ENCODE peak calls at places on chromosome 6, in six cellular contexts. R, J, Q, T, X and V are unnamed samples.

GRCh38 chr6:62466607-62467006 is 180.6 kb upstream of the KHDRBS2 start:
- DNase-seq in R (no peak), J (no peak), Q (no peak), T (no peak), X (no peak), V (no peak)

GRCh38 chr6:168290095-168290494 is 29.5 kb downstream of the DACT2 start:
- DNase-seq in R (no peak), J (no peak), Q (no peak), T (no peak), X (no peak), V (no peak)

GRCh38 chr6:132648356-132648755 is 10.6 kb downstream of the TAAR1 start:
- DNase-seq in R (peak), J (no peak), Q (no peak), T (no peak), X (no peak), V (no peak)

GRCh38 chr6:72049376-72049775 is 163.0 kb downstream of the RIMS1 start:
- DNase-seq in R (no peak), J (no peak), Q (no peak), T (no peak), X (no peak), V (no peak)

GRCh38 chr6:89242574-89243330 is 25.6 kb upstream of the GABRR1 start:
- DNase-seq in R (peak), J (no peak), Q (no peak), T (no peak), X (peak), V (no peak)

GRCh38 chr6:54617730-54618129 is 228.8 kb upstream of the FAM83B start:
- DNase-seq in R (peak), J (no peak), Q (no peak), T (no peak), X (peak), V (no peak)

GRCh38 chr6:26537160-26537845 is 863 bp upstream of the HMGN4 start:
- DNase-seq in R (peak), J (peak), Q (peak), T (peak), X (peak), V (peak)

GRCh38 chr6:33392168-33392947 is 735 bp downstream of the KIFC1 start:
- DNase-seq in R (peak), J (no peak), Q (no peak), T (no peak), X (no peak), V (no peak)

GRCh38 chr6:126113261-126113660 is 126.9 kb downstream of the TRMT11 start:
- DNase-seq in R (no peak), J (no peak), Q (no peak), T (no peak), X (no peak), V (no peak)

GRCh38 chr6:9948600-9949138 is 466.2 kb downstream of the TFAP2A start:
- DNase-seq in R (peak), J (no peak), Q (no peak), T (no peak), X (no peak), V (no peak)

GRCh38 chr6:36113049-36113448 is 17.3 kb upstream of the MAPK13 start:
- DNase-seq in R (no peak), J (no peak), Q (no peak), T (no peak), X (no peak), V (no peak)

GRCh38 chr6:140979642-140980091 is 1153.1 kb upstream of the GJE1 start:
- DNase-seq in R (peak), J (no peak), Q (no peak), T (no peak), X (no peak), V (peak)

GRCh38 chr6:106858653-106859092 is 115.9 kb downstream of the CD24 start:
- DNase-seq in R (peak), J (peak), Q (no peak), T (no peak), X (peak), V (peak)

GRCh38 chr6:2376429-2377355 is 131.3 kb upstream of the GMDS start:
- DNase-seq in R (no peak), J (no peak), Q (no peak), T (no peak), X (no peak), V (no peak)

GRCh38 chr6:109117346-109118035 is 22.2 kb downstream of the CEP57L1 start:
- DNase-seq in R (no peak), J (no peak), Q (no peak), T (no peak), X (no peak), V (no peak)

GRCh38 chr6:163437466-163437865 is 22.9 kb downstream of the QKI start:
- DNase-seq in R (no peak), J (no peak), Q (no peak), T (no peak), X (no peak), V (no peak)

GRCh38 chr6:42762950-42763349 is 17.0 kb upstream of the TBCC start:
- DNase-seq in R (no peak), J (no peak), Q (no peak), T (no peak), X (no peak), V (no peak)

GRCh38 chr6:68876792-68877493 is 241.9 kb downstream of the ADGRB3 start:
- DNase-seq in R (peak), J (no peak), Q (no peak), T (no peak), X (peak), V (no peak)

GRCh38 chr6:46059608-46060007 is 43.9 kb upstream of the CLIC5 start:
- DNase-seq in R (no peak), J (no peak), Q (no peak), T (no peak), X (no peak), V (no peak)